ENCODE peak calls at places on chromosomes 2 and 18, in five cellular contexts. O is A549, I is upper lobe of left lung, N is body of pancreas, V is uterus. X is an unnamed sample.

GRCh38 chr2:17628349-17629261 is 88.1 kb downstream of the VSNL1 start:
- DNase-seq in O (no peak), I (no peak), N (no peak), V (no peak), X (no peak)

GRCh38 chr2:153871231-153872221 is at the start of gene GALNT13:
- DNase-seq in O (peak), I (peak), N (peak), V (no peak), X (no peak)

GRCh38 chr2:47602996-47603395 is 179.9 kb upstream of the MSH6 start:
- DNase-seq in O (no peak), I (no peak), N (no peak), V (no peak), X (no peak)

GRCh38 chr2:174699993-174700766 is 64.1 kb downstream of the CHRNA1 start:
- DNase-seq in O (peak), I (no peak), N (no peak), V (no peak), X (no peak)

GRCh38 chr2:171541202-171541884 is 19.1 kb downstream of the CYBRD1 start:
- DNase-seq in O (no peak), I (no peak), N (no peak), V (no peak), X (no peak)

GRCh38 chr2:73938761-73939352 is 12.2 kb downstream of the DGUOK start:
- DNase-seq in O (no peak), I (no peak), N (no peak), V (no peak), X (no peak)

GRCh38 chr2:173986805-173987204 is 21.6 kb upstream of the SP3 start:
- DNase-seq in O (no peak), I (no peak), N (no peak), V (peak), X (no peak)

GRCh38 chr2:202072737-202073396 is at the start of gene KIAA2012:
- DNase-seq in O (no peak), I (no peak), N (peak), V (no peak), X (no peak)

GRCh38 chr2:20561703-20562454 is 89.0 kb downstream of the HS1BP3 start:
- DNase-seq in O (no peak), I (no peak), N (no peak), V (peak), X (no peak)

GRCh38 chr18:3664563-3665178 is 214.7 kb downstream of the TGIF1 start:
- DNase-seq in O (no peak), I (peak), N (no peak), V (no peak), X (no peak)

GRCh38 chr2:170716851-170717598 is 1.9 kb downstream of the SP5 start:
- DNase-seq in O (peak), I (peak), N (peak), V (peak), X (no peak)

GRCh38 chr2:130759906-130760753 is 4.8 kb downstream of the AMER3 start:
- DNase-seq in O (no peak), I (no peak), N (peak), V (no peak), X (no peak)

GRCh38 chr2:155372969-155373368 is 674.5 kb downstream of the KCNJ3 start:
- DNase-seq in O (no peak), I (no peak), N (no peak), V (no peak), X (no peak)

GRCh38 chr2:201886504-201886903 is 80.2 kb downstream of the CDK15 start:
- DNase-seq in O (no peak), I (no peak), N (no peak), V (no peak), X (no peak)

GRCh38 chr2:161586517-161587167 is 37.6 kb upstream of the SLC4A10 start:
- DNase-seq in O (peak), I (no peak), N (no peak), V (no peak), X (no peak)

GRCh38 chr2:190468814-190469569 is 60.8 kb downstream of the MFSD6 start:
- DNase-seq in O (peak), I (peak), N (peak), V (peak), X (no peak)

GRCh38 chr2:29920130-29920577 is 1.2 kb downstream of the ALK start:
- DNase-seq in O (peak), I (peak), N (peak), V (peak), X (no peak)

DNA sequence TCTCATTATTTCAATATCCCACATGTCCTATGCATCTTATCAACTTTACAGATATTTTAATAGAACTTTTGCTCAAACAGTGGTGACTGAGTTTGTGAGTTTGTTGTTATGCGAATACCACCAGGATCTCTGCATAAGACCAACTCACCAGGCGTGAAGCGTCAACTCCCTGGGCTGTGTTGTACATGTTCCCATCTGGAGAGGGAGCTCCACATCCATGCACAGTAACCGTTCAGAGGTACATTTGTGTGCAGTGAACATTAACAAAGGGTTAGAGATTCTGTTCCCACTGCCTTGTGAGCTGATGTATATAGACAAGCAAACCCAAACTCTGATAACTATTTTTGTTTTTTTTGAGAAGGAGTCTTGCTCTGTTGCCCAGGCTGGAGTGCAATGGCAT is 188.7 kb downstream of the MYT1L start:
- DNase-seq in O (no peak), I (no peak), N (no peak), V (no peak), X (no peak)
- TF ChIP-seq CTCF in O (no peak), I (no peak), N (no peak), V (no peak), X (no peak)

DNA sequence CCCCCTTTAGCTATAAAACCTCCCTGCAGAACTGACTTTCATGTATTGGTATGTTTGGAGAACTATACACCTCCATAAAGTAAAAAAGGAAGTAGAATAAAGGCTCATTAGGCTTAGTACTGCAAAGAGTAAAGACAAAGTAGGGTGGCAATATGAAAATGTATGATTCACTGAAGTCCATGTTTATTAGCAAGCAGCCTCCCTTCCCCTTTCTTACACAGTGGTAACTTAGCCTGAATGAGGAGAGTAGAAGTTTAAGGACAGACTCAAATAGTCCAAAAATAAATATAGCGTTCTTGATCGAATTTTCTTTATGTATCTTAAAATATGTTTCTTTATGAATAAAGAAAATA is 1.5 kb downstream of the ZNF804A start:
- DNase-seq in O (no peak), I (no peak), N (no peak), V (no peak), X (no peak)
- H3K4me3 ChIP-seq in O (no peak), I (no peak), N (no peak), V (no peak), X (no peak)

DNA sequence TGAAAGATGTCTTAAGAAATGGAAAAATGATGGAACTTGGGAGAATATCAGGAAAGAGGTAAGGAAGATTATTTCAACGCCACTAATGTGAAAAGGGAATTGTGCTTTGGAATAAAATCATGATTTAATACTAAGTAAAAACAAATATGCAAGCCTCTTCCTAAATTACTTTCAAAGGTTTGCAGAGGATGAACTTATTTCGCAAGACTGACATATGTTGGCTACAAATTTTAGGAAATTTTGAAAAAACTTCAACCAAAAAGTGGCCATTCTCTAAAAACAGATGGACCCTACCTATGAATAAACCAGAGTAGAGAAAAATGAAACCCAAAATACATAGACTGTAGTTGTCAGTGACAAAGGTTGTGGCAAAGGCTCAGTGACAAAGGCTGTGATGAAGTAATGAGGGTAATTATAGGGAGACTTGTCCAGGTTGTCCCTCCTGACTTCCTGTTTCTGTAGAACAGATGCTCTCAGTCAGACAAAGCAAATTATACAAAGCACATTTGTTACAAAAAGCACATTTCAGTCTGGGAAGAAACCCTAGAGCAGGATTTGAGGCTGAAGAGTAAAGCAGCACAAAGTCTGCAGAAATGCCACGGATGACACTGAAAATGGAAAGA is 39.5 kb downstream of the SFT2D3 start:
- DNase-seq in O (no peak), I (no peak), N (no peak), V (no peak), X (no peak)
- TF ChIP-seq POLR2A in O (no peak), I (no peak), N (no peak), V (no peak), X (no peak)

DNA sequence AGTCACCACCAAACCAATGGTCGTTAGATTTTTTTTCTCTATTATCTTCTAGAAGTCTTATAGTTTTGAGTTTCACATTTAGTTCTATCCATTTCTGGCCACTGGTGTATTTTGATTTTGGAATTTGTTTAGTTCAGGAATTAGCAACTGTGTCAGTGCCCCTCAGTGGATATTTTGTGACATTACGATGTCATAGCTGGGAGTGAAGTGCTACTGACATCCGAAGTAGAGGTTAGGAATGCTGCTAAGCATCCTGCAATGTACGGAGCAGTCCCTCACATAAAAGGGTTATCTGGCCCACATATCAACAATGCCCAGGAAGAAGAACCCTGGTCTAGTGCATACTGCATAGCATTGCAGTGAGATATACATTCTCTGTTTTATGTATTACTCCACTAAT is 157.4 kb upstream of the RGPD4 start:
- DNase-seq in O (no peak), I (no peak), N (no peak), V (no peak), X (no peak)
- TF ChIP-seq CTCF in O (peak), I (no peak), N (no peak), V (no peak), X (no peak)

GRCh38 chr2:43174368-43175186 is 51.8 kb downstream of the ZFP36L2 start:
- DNase-seq in O (no peak), I (peak), N (no peak), V (no peak), X (no peak)
- H3K4me3 ChIP-seq in O (no peak), I (no peak), N (no peak), V (no peak), X (no peak)

GRCh38 chr18:26901020-26901419 is 35.5 kb upstream of the AQP4 start:
- DNase-seq in O (no peak), I (no peak), N (no peak), V (no peak), X (no peak)

GRCh38 chr18:26902296-26902695 is 36.8 kb upstream of the AQP4 start:
- DNase-seq in O (no peak), I (no peak), N (no peak), V (no peak), X (no peak)
- TF ChIP-seq POLR2A in O (no peak), I (no peak), N (no peak), V (no peak), X (no peak)

GRCh38 chr2:6447209-6447608 is 418.5 kb downstream of the CMPK2 start:
- DNase-seq in O (no peak), I (no peak), N (no peak), V (no peak), X (no peak)

GRCh38 chr2:6454286-6454990 is 411.3 kb downstream of the CMPK2 start:
- DNase-seq in O (no peak), I (no peak), N (no peak), V (no peak), X (no peak)

GRCh38 chr2:6452702-6453481 is 412.8 kb downstream of the CMPK2 start:
- DNase-seq in O (no peak), I (no peak), N (no peak), V (no peak), X (no peak)
- TF ChIP-seq CTCF in O (no peak), I (no peak), N (no peak), V (no peak), X (no peak)

DNA sequence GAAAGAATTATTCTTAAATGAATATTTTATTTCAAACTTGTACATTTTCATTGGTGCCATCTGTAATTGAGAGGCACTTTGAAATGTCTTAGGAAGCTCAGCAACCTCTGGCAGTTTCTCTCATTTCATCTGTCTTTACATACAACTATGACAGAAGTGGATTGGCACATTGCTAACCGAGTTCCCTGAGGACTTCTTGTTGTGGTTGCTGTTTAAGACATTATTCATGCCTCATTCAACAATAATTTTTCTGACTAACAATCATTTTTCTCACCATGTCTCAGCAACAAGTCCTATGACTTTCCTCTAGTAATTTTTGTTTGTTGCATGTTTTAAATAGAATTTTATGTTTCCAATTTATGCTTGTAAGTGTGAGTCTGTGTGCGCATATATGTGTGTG is 284.0 kb upstream of the CWC22 start:
- DNase-seq in O (no peak), I (no peak), N (no peak), V (no peak), X (no peak)
- H3K4me3 ChIP-seq in O (no peak), I (no peak), N (no peak), V (no peak), X (no peak)

GRCh38 chr2:10271946-10272345 is 30.8 kb upstream of the HPCAL1 start:
- DNase-seq in O (no peak), I (peak), N (peak), V (no peak), X (no peak)

GRCh38 chr2:10271509-10271908 is 31.2 kb upstream of the HPCAL1 start:
- DNase-seq in O (no peak), I (peak), N (no peak), V (no peak), X (no peak)

GRCh38 chr2:10267551-10268465 is 34.9 kb upstream of the HPCAL1 start:
- DNase-seq in O (no peak), I (peak), N (peak), V (peak), X (no peak)

GRCh38 chr2:10269291-10269690 is 33.4 kb upstream of the HPCAL1 start:
- DNase-seq in O (no peak), I (peak), N (no peak), V (no peak), X (no peak)

DNA sequence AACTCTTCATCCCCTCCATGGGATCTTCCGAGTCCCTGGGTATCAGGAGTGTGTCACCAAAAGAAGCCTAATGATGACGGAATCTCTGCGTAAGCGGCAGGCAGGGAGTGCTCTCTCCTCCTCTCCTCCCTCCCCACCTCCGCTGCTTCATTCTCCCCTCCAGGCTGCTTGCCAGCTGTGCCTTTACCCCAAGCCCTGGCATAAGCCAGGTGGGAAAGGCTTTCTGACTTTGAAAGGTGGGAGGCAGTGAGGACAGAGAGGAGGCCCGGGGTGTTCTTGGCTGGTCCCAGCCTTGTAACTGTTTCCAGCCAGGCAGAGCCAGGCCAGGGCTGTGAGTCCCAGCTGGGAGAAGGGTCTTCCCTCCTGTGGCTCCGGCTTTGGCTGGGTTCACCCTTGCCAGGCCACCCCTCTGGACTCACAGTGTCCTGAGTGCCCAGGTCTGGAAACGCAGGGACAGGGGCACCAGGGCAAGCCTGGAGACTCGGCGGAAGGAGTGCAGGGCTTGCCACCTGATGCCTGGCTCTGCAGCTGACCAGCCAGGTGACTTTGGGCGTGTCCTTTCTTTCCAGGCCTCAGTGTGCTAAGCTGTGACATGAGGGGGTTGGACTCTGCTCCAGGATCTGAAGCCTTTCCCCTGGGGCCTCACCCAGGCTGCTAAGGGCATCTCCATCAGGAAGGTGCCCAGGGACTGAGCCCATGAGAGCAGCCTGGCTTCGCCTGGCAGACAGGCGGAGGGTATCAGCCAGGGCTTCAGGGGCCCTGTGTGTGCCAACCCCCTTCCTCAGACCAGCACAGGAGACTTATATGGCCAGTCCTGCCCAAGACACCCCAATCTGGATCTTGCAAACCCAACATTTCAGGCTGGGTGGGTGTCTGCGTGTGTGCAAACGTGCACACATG is 32.7 kb upstream of the HPCAL1 start:
- DNase-seq in O (no peak), I (peak), N (no peak), V (peak), X (no peak)
- TF ChIP-seq POLR2A in O (no peak), I (no peak), N (no peak), V (no peak), X (no peak)

DNA sequence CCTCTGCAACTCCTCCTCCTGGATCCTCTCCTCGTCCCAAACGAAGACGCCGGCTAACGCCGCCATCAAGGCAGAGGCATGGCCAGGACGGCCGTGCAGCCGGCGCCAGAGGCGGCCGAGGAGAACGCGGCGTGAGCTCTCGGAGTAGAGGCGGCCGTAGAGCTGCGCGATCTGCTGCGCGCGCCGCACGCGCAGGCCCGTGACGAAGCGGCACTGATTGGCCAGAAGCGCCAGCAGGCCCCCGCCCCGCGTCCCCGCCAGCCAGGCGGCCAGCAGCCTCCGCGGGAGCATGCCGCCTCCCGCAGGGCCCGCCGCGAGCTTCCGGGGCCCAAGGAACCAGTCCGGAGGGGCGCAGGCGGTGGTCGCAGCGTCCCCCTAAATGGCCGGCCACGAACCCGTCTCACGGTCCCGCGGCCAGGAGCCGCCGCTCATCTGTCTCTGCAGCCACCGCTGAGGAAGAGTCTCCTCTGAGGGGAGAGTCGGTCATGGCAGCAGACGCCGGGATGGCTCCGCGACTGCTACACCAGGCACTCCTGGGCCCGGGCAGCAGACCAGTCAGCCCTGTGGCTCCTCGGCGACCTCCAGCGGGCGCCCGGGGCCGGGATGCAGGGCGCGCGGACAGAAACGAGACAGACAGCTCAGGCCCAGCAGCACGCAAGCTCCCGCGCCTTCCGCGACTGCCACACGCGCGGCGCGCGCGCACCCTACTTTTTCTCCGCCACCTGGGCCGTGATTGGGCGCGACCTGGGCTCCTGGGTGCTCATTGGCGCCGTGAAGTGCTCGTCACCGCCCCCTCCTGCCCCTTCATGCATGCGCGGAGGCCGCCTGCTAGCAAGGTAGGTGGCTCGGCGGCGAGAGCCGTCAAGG is at the start of gene STARD7:
- DNase-seq in O (peak), I (peak), N (peak), V (peak), X (peak)
- TF ChIP-seq CTCF in O (no peak), I (peak), N (peak), V (peak), X (no peak)